ENCODE peak calls at places on chromosomes 11 and 22, in five cellular contexts. One of them, this sample, is unnamed.

GRCh38 chr11:120296554-120296953 is 28.5 kb upstream of the TLCD5 start:
- DNase-seq in foreskin melanocyte: no peak
- DNase-seq in heart left ventricle: no peak
- DNase-seq in activated CD4-positive, alpha-beta T cell treated with anti-CD3 and anti-CD28 coated beads, Interleukin-2, amount 50 U/mL, for 24 hours: no peak
- DNase-seq in kidney glomerular epithelial cell: no peak
- DNase-seq in this sample: no peak

GRCh38 chr11:86896486-86896885 is 58.7 kb downstream of the FZD4 start:
- DNase-seq in foreskin melanocyte: no peak
- DNase-seq in heart left ventricle: no peak
- DNase-seq in activated CD4-positive, alpha-beta T cell treated with anti-CD3 and anti-CD28 coated beads, Interleukin-2, amount 50 U/mL, for 24 hours: no peak
- DNase-seq in kidney glomerular epithelial cell: no peak
- DNase-seq in this sample: no peak

GRCh38 chr11:27783701-27784355 is 83.6 kb upstream of the BDNF start:
- DNase-seq in foreskin melanocyte: no peak
- DNase-seq in heart left ventricle: no peak
- DNase-seq in activated CD4-positive, alpha-beta T cell treated with anti-CD3 and anti-CD28 coated beads, Interleukin-2, amount 50 U/mL, for 24 hours: no peak
- DNase-seq in kidney glomerular epithelial cell: no peak
- DNase-seq in this sample: no peak

GRCh38 chr11:119729581-119730346 is 764 bp upstream of the NECTIN1 start:
- DNase-seq in foreskin melanocyte: peak; percentile 85
- DNase-seq in heart left ventricle: peak; percentile 81
- DNase-seq in activated CD4-positive, alpha-beta T cell treated with anti-CD3 and anti-CD28 coated beads, Interleukin-2, amount 50 U/mL, for 24 hours: no peak
- DNase-seq in kidney glomerular epithelial cell: no peak
- DNase-seq in this sample: peak; percentile 57

GRCh38 chr11:128963744-128964340 is 21.2 kb upstream of the TP53AIP1 start:
- DNase-seq in foreskin melanocyte: no peak
- DNase-seq in heart left ventricle: no peak
- DNase-seq in activated CD4-positive, alpha-beta T cell treated with anti-CD3 and anti-CD28 coated beads, Interleukin-2, amount 50 U/mL, for 24 hours: no peak
- DNase-seq in kidney glomerular epithelial cell: no peak
- DNase-seq in this sample: no peak

GRCh38 chr11:35030716-35031213 is 108.2 kb upstream of the CD44 start:
- DNase-seq in foreskin melanocyte: peak; percentile 94
- DNase-seq in heart left ventricle: peak; percentile 89
- DNase-seq in activated CD4-positive, alpha-beta T cell treated with anti-CD3 and anti-CD28 coated beads, Interleukin-2, amount 50 U/mL, for 24 hours: no peak
- DNase-seq in kidney glomerular epithelial cell: peak; percentile 69
- DNase-seq in this sample: peak; percentile 49

GRCh38 chr11:66289548-66290331 is 797 bp upstream of the YIF1A start:
- DNase-seq in foreskin melanocyte: no peak
- DNase-seq in heart left ventricle: peak; percentile 83
- DNase-seq in activated CD4-positive, alpha-beta T cell treated with anti-CD3 and anti-CD28 coated beads, Interleukin-2, amount 50 U/mL, for 24 hours: no peak
- DNase-seq in kidney glomerular epithelial cell: peak; percentile 92
- DNase-seq in this sample: peak; percentile 77

GRCh38 chr22:43313497-43314474 is 29.4 kb downstream of the SCUBE1 start:
- DNase-seq in foreskin melanocyte: no peak
- DNase-seq in heart left ventricle: peak; percentile 54
- DNase-seq in activated CD4-positive, alpha-beta T cell treated with anti-CD3 and anti-CD28 coated beads, Interleukin-2, amount 50 U/mL, for 24 hours: no peak
- DNase-seq in kidney glomerular epithelial cell: no peak
- DNase-seq in this sample: peak; percentile 62

GRCh38 chr11:13880719-13881118 is 81.8 kb upstream of the SPON1 start:
- DNase-seq in foreskin melanocyte: no peak
- DNase-seq in heart left ventricle: no peak
- DNase-seq in activated CD4-positive, alpha-beta T cell treated with anti-CD3 and anti-CD28 coated beads, Interleukin-2, amount 50 U/mL, for 24 hours: no peak
- DNase-seq in kidney glomerular epithelial cell: no peak
- DNase-seq in this sample: no peak

GRCh38 chr22:49107561-49107960 is 720.1 kb downstream of the BRD1 start:
- DNase-seq in foreskin melanocyte: no peak
- DNase-seq in heart left ventricle: no peak
- DNase-seq in activated CD4-positive, alpha-beta T cell treated with anti-CD3 and anti-CD28 coated beads, Interleukin-2, amount 50 U/mL, for 24 hours: no peak
- DNase-seq in kidney glomerular epithelial cell: no peak
- DNase-seq in this sample: no peak